ENCODE peak calls at places on chromosomes 1 and 21, in nine cellular contexts. U, D, K, E, B, Z, X, F and R are unnamed samples.

GRCh38 chr1:17061486-17062271 is 7.8 kb upstream of the SDHB start:
- DNase-seq in F (no peak), E (no peak), Z (no peak), D (no peak), X (no peak), K (no peak), B (no peak), U (no peak), R (no peak)

GRCh38 chr1:36937371-36937770 is 96.9 kb downstream of the GRIK3 start:
- DNase-seq in K (no peak), Z (no peak), D (no peak), X (no peak), U (no peak), B (no peak), F (no peak), E (no peak), R (no peak)

GRCh38 chr1:81437649-81438048 is 363.1 kb upstream of the ADGRL2 start:
- DNase-seq in K (no peak), X (no peak), D (no peak), Z (no peak), B (no peak), F (no peak), U (no peak), E (no peak), R (no peak)

GRCh38 chr1:3454811-3455618 is 550 bp downstream of the ARHGEF16 start:
- DNase-seq in Z (peak), D (no peak), X (peak), F (peak), E (no peak), U (peak), B (peak), K (peak), R (no peak)

GRCh38 chr1:65067491-65068201 is 80.4 kb upstream of the AK4 start:
- DNase-seq in Z (peak), D (no peak), E (peak), U (peak), F (peak), X (peak), K (peak), B (peak), R (peak)

GRCh38 chr1:83606416-83606955 is 392.4 kb downstream of the TTLL7 start:
- DNase-seq in Z (no peak), D (no peak), K (no peak), E (no peak), B (no peak), X (no peak), U (no peak), F (no peak), R (no peak)

GRCh38 chr1:84433253-84434080 is 35.2 kb downstream of the DNASE2B start:
- DNase-seq in X (peak), Z (peak), E (peak), D (peak), U (peak), F (peak), B (peak), K (peak), R (peak)

GRCh38 chr1:18204568-18204967 is 97.0 kb downstream of the IGSF21 start:
- DNase-seq in K (no peak), Z (no peak), U (no peak), F (no peak), X (no peak), D (no peak), B (no peak), E (no peak), R (no peak)

GRCh38 chr1:112704908-112705627 is 1.9 kb downstream of the RHOC start:
- DNase-seq in K (peak), E (peak), F (peak), B (peak), U (peak), Z (peak), X (peak), D (peak), R (peak)

GRCh38 chr21:16241500-16241963 is 511.8 kb downstream of the USP25 start:
- DNase-seq in F (no peak), Z (peak), U (no peak), D (no peak), E (no peak), B (no peak), X (no peak), K (no peak), R (peak)

GRCh38 chr1:154689063-154689462 is 81.1 kb upstream of the ADAR start:
- DNase-seq in F (no peak), K (no peak), D (no peak), B (no peak), E (no peak), U (no peak), X (no peak), Z (no peak), R (no peak)

GRCh38 chr21:31473685-31474345 is 129.8 kb upstream of the TIAM1 start:
- DNase-seq in Z (no peak), F (no peak), K (no peak), E (no peak), X (no peak), U (no peak), B (peak), D (no peak), R (no peak)

GRCh38 chr1:186474208-186474607 is 13.3 kb upstream of the PDC start:
- DNase-seq in Z (no peak), K (no peak), U (no peak), F (no peak), D (no peak), E (no peak), X (no peak), B (peak), R (peak)

GRCh38 chr21:44083631-44084291 is 23.4 kb upstream of the PWP2 start:
- DNase-seq in K (no peak), X (peak), U (peak), F (no peak), Z (no peak), D (no peak), B (no peak), E (no peak), R (peak)

GRCh38 chr21:35811115-35811806 is 249.1 kb downstream of the SETD4 start:
- DNase-seq in E (no peak), K (no peak), X (no peak), U (no peak), B (no peak), Z (no peak), D (no peak), F (no peak), R (no peak)

GRCh38 chr1:36156329-36157114 is 562 bp downstream of the MAP7D1 start:
- DNase-seq in K (peak), B (peak), Z (peak), D (no peak), U (peak), X (peak), E (peak), F (peak), R (peak)

GRCh38 chr1:182614796-182615451 is 10.7 kb upstream of the RGS16 start:
- DNase-seq in D (no peak), K (peak), B (peak), Z (peak), E (peak), F (no peak), X (peak), U (peak), R (peak)

GRCh38 chr1:159408862-159409400 is 23.1 kb upstream of the OR10J4 start:
- DNase-seq in D (no peak), E (no peak), K (no peak), X (no peak), Z (no peak), B (no peak), F (no peak), U (no peak), R (no peak)

GRCh38 chr1:53636621-53637171 is 102.3 kb downstream of the GLIS1 start:
- DNase-seq in B (no peak), U (peak), Z (no peak), E (no peak), D (no peak), F (peak), X (no peak), K (no peak), R (no peak)

GRCh38 chr1:70220015-70220414 is 1.2 kb upstream of the SRSF11 start:
- DNase-seq in Z (no peak), U (no peak), B (no peak), F (no peak), K (no peak), E (no peak), X (no peak), D (no peak), R (no peak)

GRCh38 chr1:7613106-7613850 is 157.8 kb upstream of the VAMP3 start:
- DNase-seq in X (no peak), F (no peak), K (no peak), D (no peak), E (no peak), B (no peak), U (no peak), Z (no peak), R (no peak)

GRCh38 chr1:26923711-26924110 is 2.2 kb downstream of the NUDC start:
- DNase-seq in D (no peak), B (peak), U (no peak), F (no peak), Z (peak), X (no peak), K (no peak), E (no peak), R (peak)

GRCh38 chr1:26922901-26923300 is 1.4 kb downstream of the NUDC start:
- DNase-seq in U (no peak), K (no peak), D (no peak), F (no peak), E (no peak), X (peak), Z (no peak), B (peak), R (no peak)

GRCh38 chr1:26922201-26922729 is 722 bp downstream of the NUDC start:
- DNase-seq in K (no peak), U (no peak), F (no peak), Z (peak), D (no peak), B (peak), X (no peak), E (no peak), R (peak)

GRCh38 chr1:26921462-26922200 is at the start of gene NUDC:
- DNase-seq in X (peak), U (peak), B (peak), Z (peak), D (peak), F (peak), E (peak), K (peak), R (peak)

DNA sequence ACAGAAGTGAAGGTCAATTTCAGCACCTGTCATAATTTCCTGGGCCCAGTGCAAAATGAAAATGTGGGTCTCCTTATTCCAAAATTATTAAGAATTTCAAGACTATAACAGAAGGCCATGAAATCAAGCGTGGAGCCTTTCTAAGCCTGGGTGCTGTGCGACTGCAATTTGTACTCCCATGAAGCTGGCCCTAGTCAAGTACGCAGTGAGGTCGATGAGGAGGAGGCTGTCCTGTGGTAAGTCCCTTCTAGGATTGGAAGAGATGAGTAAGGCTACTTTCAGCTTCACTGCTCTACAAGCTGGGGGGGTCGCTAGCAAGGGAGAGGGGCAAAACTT is 449 bp upstream of the NUDC start:
- DNase-seq in D (no peak), E (no peak), K (no peak), F (no peak), U (no peak), X (no peak), B (no peak), Z (no peak), R (no peak)
- H3K4me3 ChIP-seq in D (peak), E (peak), K (peak), F (peak), U (peak), X (no peak), B (peak), Z (peak), R (peak)

GRCh38 chr1:90144820-90145219 is 149.9 kb downstream of the ZNF326 start:
- DNase-seq in F (no peak), D (no peak), U (no peak), B (no peak), X (no peak), E (no peak), K (no peak), Z (peak), R (no peak)

GRCh38 chr1:90154711-90155110 is 159.8 kb downstream of the ZNF326 start:
- DNase-seq in B (no peak), F (no peak), E (no peak), D (no peak), K (no peak), X (no peak), Z (no peak), U (no peak), R (no peak)

GRCh38 chr1:90143522-90144050 is 148.7 kb downstream of the ZNF326 start:
- DNase-seq in B (no peak), X (no peak), U (no peak), K (no peak), E (no peak), F (peak), D (no peak), Z (peak), R (no peak)

GRCh38 chr1:90147093-90147492 is 152.2 kb downstream of the ZNF326 start:
- DNase-seq in U (no peak), B (no peak), X (no peak), F (no peak), D (no peak), K (no peak), Z (no peak), E (no peak), R (no peak)

GRCh38 chr1:90149101-90149500 is 154.2 kb downstream of the ZNF326 start:
- DNase-seq in Z (no peak), U (peak), F (no peak), D (no peak), X (no peak), B (no peak), E (no peak), K (no peak), R (no peak)
- TF ChIP-seq CTCF in Z (peak), U (no peak), F (peak), D (no peak), X (no peak), B (peak), E (no peak), K (no peak), R (no peak)

GRCh38 chr1:201538618-201539551 is at the start of gene NAV1:
- DNase-seq in E (peak), Z (peak), F (peak), B (peak), U (no peak), K (peak), X (peak), D (no peak), R (no peak)
- H3K4me3 ChIP-seq in E (peak), Z (peak), F (peak), B (peak), U (peak), K (peak), X (peak), D (peak), R (peak)

GRCh38 chr1:28646040-28646439 is 2.4 kb upstream of the RNU11 start:
- DNase-seq in U (no peak), F (no peak), Z (no peak), D (no peak), B (no peak), E (no peak), X (no peak), K (no peak), R (peak)

GRCh38 chr1:28640766-28641165 is 2.1 kb downstream of the TAF12 start:
- DNase-seq in K (no peak), X (no peak), F (no peak), B (peak), E (no peak), U (no peak), D (no peak), Z (no peak), R (peak)

GRCh38 chr1:28642056-28642846 is 616 bp downstream of the TAF12 start:
- DNase-seq in U (peak), E (no peak), X (no peak), Z (no peak), D (no peak), K (no peak), B (peak), F (no peak), R (peak)

GRCh38 chr1:28648493-28649238 is at the start of gene RNU11:
- DNase-seq in K (peak), B (peak), Z (peak), D (peak), E (peak), F (peak), X (peak), U (peak), R (peak)

GRCh38 chr1:28642847-28643635 is at the start of gene TAF12:
- DNase-seq in B (peak), F (peak), X (peak), Z (peak), D (peak), U (peak), K (peak), E (peak), R (peak)
- TF ChIP-seq CTCF in B (peak), F (peak), X (peak), Z (peak), D (peak), U (peak), K (peak), E (no peak), R (peak)

GRCh38 chr1:6205849-6206845 is at the start of gene RNF207:
- DNase-seq in U (peak), D (no peak), F (no peak), E (no peak), Z (peak), X (peak), K (peak), B (peak), R (peak)
- H3K4me3 ChIP-seq in U (peak), D (peak), F (no peak), E (peak), Z (peak), X (peak), K (peak), B (peak), R (peak)

DNA sequence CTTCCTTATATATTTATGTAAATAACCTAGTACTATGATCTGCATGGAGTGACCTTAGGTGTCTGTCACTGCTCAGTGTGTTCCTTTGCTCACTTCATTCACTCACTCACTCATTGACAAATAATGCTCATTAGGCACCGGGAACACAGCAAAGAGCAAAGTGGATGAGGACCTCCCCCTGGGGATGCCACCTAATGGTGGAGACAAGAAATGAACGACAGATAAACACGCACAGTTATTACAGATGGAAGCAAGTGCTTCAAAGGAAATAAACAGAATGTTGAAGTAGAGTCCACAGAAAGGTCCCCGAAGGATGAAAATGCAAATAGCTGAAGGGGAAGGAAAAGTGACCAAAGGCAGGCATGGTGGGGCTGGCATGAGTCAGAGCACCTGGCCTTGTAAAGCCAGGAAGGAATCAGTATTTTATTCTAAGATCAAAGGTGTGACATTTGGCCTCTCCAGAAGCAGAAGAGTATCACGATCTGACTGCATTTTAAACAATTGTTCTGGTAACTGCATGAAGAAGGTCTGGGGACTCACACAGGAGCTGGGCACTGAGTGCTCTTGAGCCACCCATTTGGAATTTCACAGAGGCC is 23.1 kb downstream of the MAB21L3 start:
- DNase-seq in Z (peak), D (no peak), U (no peak), K (no peak), E (no peak), X (no peak), F (peak), B (peak), R (peak)
- TF ChIP-seq CTCF in Z (peak), D (peak), U (no peak), K (no peak), E (no peak), X (peak), F (peak), B (peak), R (peak)

GRCh38 chr1:1841575-1841991 is 49.3 kb downstream of the GNB1 start:
- DNase-seq in D (no peak), X (no peak), B (no peak), E (no peak), F (no peak), Z (no peak), K (no peak), U (no peak), R (peak)
- H3K4me3 ChIP-seq in D (no peak), X (no peak), B (no peak), E (no peak), F (no peak), Z (no peak), K (no peak), U (no peak), R (no peak)

GRCh38 chr1:67535474-67535873 is 105.3 kb upstream of the SERBP1 start:
- DNase-seq in B (peak), K (peak), D (peak), Z (peak), F (peak), X (peak), E (peak), U (peak), R (peak)
- TF ChIP-seq CTCF in B (peak), K (peak), D (peak), Z (peak), F (peak), X (peak), E (peak), U (peak), R (peak)

GRCh38 chr1:32028746-32029145 is 15.1 kb downstream of the KHDRBS1 start:
- DNase-seq in B (no peak), U (no peak), Z (no peak), X (no peak), F (no peak), D (no peak), K (no peak), E (no peak), R (no peak)

GRCh38 chr1:32032287-32032639 is 18.6 kb downstream of the KHDRBS1 start:
- DNase-seq in E (no peak), X (no peak), F (no peak), U (no peak), Z (no peak), K (no peak), B (no peak), D (no peak), R (no peak)

GRCh38 chr1:32035119-32035518 is 21.5 kb downstream of the KHDRBS1 start:
- DNase-seq in E (no peak), D (no peak), F (no peak), B (no peak), X (no peak), Z (no peak), K (no peak), U (no peak), R (no peak)

GRCh38 chr1:32031578-32032286 is 18.1 kb downstream of the KHDRBS1 start:
- DNase-seq in B (peak), X (no peak), D (peak), E (no peak), Z (no peak), U (no peak), K (no peak), F (no peak), R (peak)
- H3K4me3 ChIP-seq in B (no peak), X (no peak), D (no peak), E (no peak), Z (no peak), U (no peak), K (no peak), F (no peak), R (no peak)

DNA sequence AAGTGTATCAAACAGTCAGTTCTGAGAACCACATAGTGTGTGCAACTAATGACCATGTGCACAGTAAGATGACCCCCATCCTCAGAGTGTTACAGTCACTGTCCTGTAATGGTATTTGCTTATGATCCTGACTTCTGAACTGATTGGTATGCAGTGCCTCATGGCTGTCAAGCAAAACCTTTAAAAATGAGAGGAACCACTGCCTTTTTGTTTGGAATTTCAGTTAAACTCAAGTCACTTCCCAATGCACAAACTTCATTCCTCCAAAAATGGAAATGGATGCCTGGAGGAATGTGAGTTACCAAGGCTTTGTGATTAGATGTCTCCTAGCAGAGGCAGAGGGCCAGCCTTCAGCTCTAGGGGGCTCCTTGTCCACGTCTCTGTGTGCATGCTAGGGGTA is 10.5 kb downstream of the C1orf198 start:
- DNase-seq in X (no peak), E (no peak), Z (no peak), F (no peak), B (no peak), U (no peak), D (peak), K (no peak), R (peak)
- TF ChIP-seq CTCF in X (no peak), E (no peak), Z (no peak), F (no peak), B (no peak), U (no peak), D (no peak), K (no peak), R (peak)